ENCODE peak calls at places on chromosomes 5 and 9, in eight cellular contexts. O is foreskin fibroblast, Z is mucosa of descending colon, Q is kidney epithelial cell, C is Panc1, L is uterus, S is BJ, Y is adrenal gland. V is an unnamed sample.

GRCh38 chr9:38228331-38229122 is 159.5 kb upstream of the SHB start:
- DNase-seq in O (no peak), Z (no peak), Q (no peak), C (no peak), L (no peak), S (no peak), Y (no peak), V (no peak)

GRCh38 chr5:151906246-151906645 is 18.4 kb downstream of the GLRA1 start:
- DNase-seq in O (no peak), Z (no peak), Q (no peak), C (no peak), L (no peak), S (no peak), Y (no peak), V (no peak)

GRCh38 chr9:110405858-110406443 is 68.3 kb upstream of the TXNDC8 start:
- DNase-seq in O (no peak), Z (no peak), Q (no peak), C (no peak), L (no peak), S (no peak), Y (no peak), V (no peak)

GRCh38 chr5:29296548-29296947 is 1896.9 kb upstream of the CDH6 start:
- DNase-seq in O (no peak), Z (peak), Q (no peak), C (no peak), L (no peak), S (no peak), Y (no peak), V (no peak)

GRCh38 chr5:1483856-1484255 is 38.6 kb upstream of the SLC6A3 start:
- DNase-seq in O (no peak), Z (no peak), Q (no peak), C (no peak), L (no peak), S (no peak), Y (no peak), V (no peak)

GRCh38 chr9:28956111-28956880 is 1383.0 kb upstream of the C9orf72 start:
- DNase-seq in O (no peak), Z (no peak), Q (no peak), C (no peak), L (no peak), S (no peak), Y (no peak), V (no peak)

GRCh38 chr5:17234384-17234783 is 17.0 kb downstream of the BASP1 start:
- DNase-seq in O (no peak), Z (no peak), Q (no peak), C (no peak), L (no peak), S (no peak), Y (no peak), V (no peak)

GRCh38 chr5:36692791-36693763 is 86.7 kb downstream of the SLC1A3 start:
- DNase-seq in O (peak), Z (peak), Q (no peak), C (no peak), L (peak), S (no peak), Y (peak), V (peak)

GRCh38 chr5:157559301-157559700 is 16.3 kb downstream of the ADAM19 start:
- DNase-seq in O (peak), Z (no peak), Q (no peak), C (no peak), L (no peak), S (no peak), Y (no peak), V (no peak)

GRCh38 chr5:170082701-170083100 is 23.0 kb upstream of the FOXI1 start:
- DNase-seq in O (no peak), Z (no peak), Q (no peak), C (no peak), L (no peak), S (no peak), Y (no peak), V (no peak)

GRCh38 chr5:125525356-125525755 is 778.9 kb upstream of the ZNF608 start:
- DNase-seq in O (no peak), Z (no peak), Q (no peak), C (no peak), L (no peak), S (no peak), Y (no peak), V (no peak)

GRCh38 chr5:80151890-80152289 is 104.0 kb downstream of the SERINC5 start:
- DNase-seq in O (no peak), Z (no peak), Q (no peak), C (no peak), L (no peak), S (no peak), Y (peak), V (no peak)

GRCh38 chr5:154478752-154479159 is 729 bp upstream of the HAND1 start:
- DNase-seq in O (no peak), Z (no peak), Q (no peak), C (no peak), L (no peak), S (no peak), Y (no peak), V (no peak)

GRCh38 chr9:83199240-83199639 is 136.3 kb upstream of the RASEF start:
- DNase-seq in O (peak), Z (no peak), Q (no peak), C (no peak), L (no peak), S (no peak), Y (peak), V (no peak)

GRCh38 chr9:134391319-134392231 is 65.3 kb downstream of the RXRA start:
- DNase-seq in O (no peak), Z (no peak), Q (no peak), C (no peak), L (no peak), S (no peak), Y (no peak), V (no peak)

GRCh38 chr9:113187935-113188595 is 33.0 kb downstream of the FKBP15 start:
- DNase-seq in O (peak), Z (peak), Q (peak), C (peak), L (peak), S (peak), Y (peak), V (no peak)

GRCh38 chr9:20593131-20593530 is 29.2 kb downstream of the MLLT3 start:
- DNase-seq in O (no peak), Z (no peak), Q (no peak), C (no peak), L (no peak), S (no peak), Y (no peak), V (no peak)

GRCh38 chr9:71685394-71685793 is 82.9 kb downstream of the CEMIP2 start:
- DNase-seq in O (no peak), Z (no peak), Q (no peak), C (no peak), L (no peak), S (no peak), Y (no peak), V (no peak)

GRCh38 chr5:65037845-65038815 is 269.4 kb downstream of the CWC27 start:
- DNase-seq in O (no peak), Z (no peak), Q (no peak), C (no peak), L (no peak), S (no peak), Y (no peak), V (no peak)

GRCh38 chr5:126435714-126436113 is 12.5 kb downstream of the GRAMD2B start:
- DNase-seq in O (no peak), Z (no peak), Q (no peak), C (no peak), L (no peak), S (no peak), Y (no peak), V (no peak)

GRCh38 chr5:172002310-172002709 is 4.1 kb downstream of the FBXW11 start:
- DNase-seq in O (no peak), Z (no peak), Q (no peak), C (no peak), L (no peak), S (no peak), Y (no peak), V (no peak)

GRCh38 chr9:22357016-22357415 is 89.6 kb upstream of the DMRTA1 start:
- DNase-seq in O (no peak), Z (no peak), Q (no peak), C (no peak), L (no peak), S (no peak), Y (no peak), V (no peak)

GRCh38 chr5:115573133-115573532 is 28.6 kb upstream of the FEM1C start:
- DNase-seq in O (peak), Z (no peak), Q (no peak), C (no peak), L (no peak), S (no peak), Y (no peak), V (no peak)

GRCh38 chr9:111919875-111920274 is 23.3 kb downstream of the UGCG start:
- DNase-seq in O (no peak), Z (no peak), Q (no peak), C (no peak), L (no peak), S (no peak), Y (no peak), V (no peak)

GRCh38 chr9:127779136-127779981 is 893 bp upstream of the SH2D3C start:
- DNase-seq in O (no peak), Z (peak), Q (no peak), C (no peak), L (no peak), S (no peak), Y (no peak), V (no peak)

GRCh38 chr5:104353371-104353770 is 790.8 kb upstream of the NUDT12 start:
- DNase-seq in O (no peak), Z (no peak), Q (no peak), C (no peak), L (no peak), S (no peak), Y (no peak), V (no peak)

GRCh38 chr9:73219985-73220626 is 68.4 kb downstream of the ANXA1 start:
- DNase-seq in O (peak), Z (no peak), Q (peak), C (no peak), L (no peak), S (no peak), Y (no peak), V (no peak)

GRCh38 chr5:136053336-136054121 is 24.7 kb downstream of the TGFBI start:
- DNase-seq in O (peak), Z (no peak), Q (peak), C (peak), L (no peak), S (peak), Y (no peak), V (no peak)

GRCh38 chr5:52684056-52684455 is 103.7 kb upstream of the ITGA1 start:
- DNase-seq in O (no peak), Z (no peak), Q (no peak), C (no peak), L (no peak), S (no peak), Y (no peak), V (no peak)

GRCh38 chr9:125784286-125785049 is 37.3 kb downstream of the PBX3 start:
- DNase-seq in O (peak), Z (no peak), Q (no peak), C (no peak), L (no peak), S (peak), Y (no peak), V (no peak)

GRCh38 chr5:31664566-31664965 is 25.6 kb downstream of the PDZD2 start:
- DNase-seq in O (no peak), Z (no peak), Q (no peak), C (no peak), L (no peak), S (no peak), Y (no peak), V (no peak)

GRCh38 chr9:91515074-91515687 is 91.5 kb upstream of the NFIL3 start:
- DNase-seq in O (peak), Z (no peak), Q (peak), C (peak), L (peak), S (peak), Y (peak), V (peak)

GRCh38 chr9:16060457-16061129 is 507.8 kb downstream of the CCDC171 start:
- DNase-seq in O (no peak), Z (no peak), Q (no peak), C (no peak), L (no peak), S (no peak), Y (no peak), V (no peak)

GRCh38 chr9:16062542-16063240 is 509.8 kb downstream of the CCDC171 start:
- DNase-seq in O (peak), Z (no peak), Q (peak), C (peak), L (no peak), S (peak), Y (no peak), V (no peak)

GRCh38 chr9:16053131-16053530 is 500.3 kb downstream of the CCDC171 start:
- DNase-seq in O (no peak), Z (no peak), Q (no peak), C (no peak), L (no peak), S (no peak), Y (no peak), V (no peak)

GRCh38 chr9:16057541-16057940 is 504.7 kb downstream of the CCDC171 start:
- DNase-seq in O (no peak), Z (no peak), Q (no peak), C (no peak), L (no peak), S (no peak), Y (no peak), V (no peak)

DNA sequence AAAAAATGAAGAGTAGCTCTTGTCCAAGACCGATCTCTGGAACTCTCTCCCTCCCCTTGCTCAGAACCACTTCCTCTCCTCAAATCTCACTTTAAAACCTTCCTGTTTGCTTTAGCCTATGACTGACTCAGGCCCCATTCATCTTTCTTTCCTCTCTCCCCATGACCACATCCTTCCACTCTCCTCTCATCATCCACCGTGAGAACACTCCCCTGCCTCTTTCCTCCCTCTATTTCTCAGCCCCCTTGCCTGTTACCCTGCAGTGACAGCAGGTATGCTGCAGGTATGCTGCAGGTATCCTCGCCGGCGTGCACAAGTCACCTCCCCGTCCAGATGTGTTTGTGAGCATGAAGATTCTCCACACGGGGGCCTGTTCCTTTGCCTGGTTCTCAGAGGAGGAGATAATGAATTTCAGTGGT is 505.3 kb downstream of the CCDC171 start:
- DNase-seq in O (peak), Z (no peak), Q (peak), C (no peak), L (no peak), S (no peak), Y (no peak), V (no peak)
- TF ChIP-seq CTCF in O (no peak), Z (no peak), Q (no peak), C (no peak), L (no peak), S (no peak), Y (no peak), V (no peak)

DNA sequence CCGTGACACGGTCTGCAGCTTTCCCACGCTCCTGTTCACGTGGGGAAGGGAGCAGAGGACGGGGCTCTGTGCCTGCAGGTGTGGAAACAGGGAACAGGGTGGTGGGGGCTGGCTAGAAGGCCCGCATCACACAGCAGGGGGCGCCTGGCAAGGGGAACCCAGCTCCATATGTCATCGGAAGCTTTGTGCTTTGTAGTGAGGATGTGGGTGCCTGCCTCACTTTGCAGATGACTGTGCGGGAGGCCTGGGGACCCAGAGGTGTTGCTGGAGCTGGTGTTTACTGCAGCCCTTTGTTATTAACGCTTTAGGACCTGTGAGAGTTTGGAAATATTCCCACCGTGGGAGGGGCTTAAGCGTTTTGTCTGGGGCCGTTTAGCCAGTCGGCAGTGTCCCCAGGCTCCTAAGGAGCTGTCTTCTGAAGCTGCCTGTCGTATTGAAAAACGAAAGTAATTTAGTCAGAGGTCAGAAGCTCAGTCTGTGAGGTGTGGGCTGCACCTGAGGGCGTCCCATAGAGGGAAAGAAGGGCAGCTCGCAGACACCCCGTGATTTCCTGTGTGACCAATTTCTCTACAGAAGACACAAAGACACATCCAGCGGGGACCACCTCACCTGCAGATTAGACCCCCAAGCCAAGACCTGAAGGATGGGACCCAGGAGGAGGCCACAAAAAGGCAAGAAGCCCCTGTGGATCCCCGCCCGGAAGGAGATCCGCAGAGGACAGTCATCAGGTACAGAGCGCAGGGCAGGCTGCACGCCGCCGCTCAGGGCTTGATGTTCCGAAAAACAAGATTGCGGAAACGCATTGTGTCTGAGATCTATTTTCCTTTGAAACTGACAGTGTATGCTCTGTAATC is 9.1 kb downstream of the MAN1B1 start:
- DNase-seq in O (no peak), Z (peak), Q (no peak), C (no peak), L (no peak), S (no peak), Y (no peak), V (no peak)
- TF ChIP-seq CTCF in O (no peak), Z (no peak), Q (peak), C (no peak), L (no peak), S (peak), Y (no peak), V (no peak)

GRCh38 chr5:5104550-5104949 is 35.6 kb upstream of the ADAMTS16 start:
- DNase-seq in O (no peak), Z (no peak), Q (no peak), C (no peak), L (no peak), S (no peak), Y (no peak), V (no peak)
- TF ChIP-seq CTCF in O (no peak), Z (no peak), Q (no peak), C (no peak), L (no peak), S (no peak), Y (no peak), V (no peak)

GRCh38 chr5:34687269-34688011 is 31.3 kb downstream of the RAI14 start:
- DNase-seq in O (no peak), Z (no peak), Q (no peak), C (no peak), L (peak), S (no peak), Y (no peak), V (no peak)

GRCh38 chr5:34684980-34685352 is 28.8 kb downstream of the RAI14 start:
- DNase-seq in O (no peak), Z (no peak), Q (no peak), C (no peak), L (no peak), S (no peak), Y (no peak), V (no peak)

GRCh38 chr5:34688015-34688800 is 32.1 kb downstream of the RAI14 start:
- DNase-seq in O (no peak), Z (no peak), Q (no peak), C (no peak), L (no peak), S (no peak), Y (no peak), V (no peak)

GRCh38 chr5:34685485-34686197 is 29.5 kb downstream of the RAI14 start:
- DNase-seq in O (peak), Z (no peak), Q (no peak), C (no peak), L (no peak), S (no peak), Y (no peak), V (no peak)

DNA sequence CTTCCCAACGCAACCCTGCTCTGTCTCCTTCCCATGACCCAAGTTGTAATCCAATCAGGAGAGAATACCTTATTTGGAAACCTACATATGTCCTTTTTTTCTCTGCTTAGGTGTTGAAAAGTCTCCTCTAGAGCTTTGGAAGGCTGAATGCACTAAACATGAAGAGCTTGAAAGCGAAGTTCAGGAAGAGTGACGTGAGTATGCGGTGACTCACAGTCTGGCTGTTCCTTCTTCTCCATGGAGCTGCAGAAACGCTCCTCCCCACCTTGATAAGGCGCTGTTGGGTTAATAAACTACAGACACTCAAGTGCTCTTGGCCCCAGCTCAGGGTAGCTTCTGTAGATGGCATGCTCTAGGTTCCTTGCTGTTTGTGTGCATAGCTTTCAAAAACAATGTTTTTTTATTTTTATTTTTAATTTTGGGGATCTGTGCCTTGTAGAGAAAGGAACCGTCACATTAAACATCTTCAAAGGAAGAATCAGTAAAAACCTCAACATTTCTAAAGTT is 30.7 kb downstream of the RAI14 start:
- DNase-seq in O (peak), Z (peak), Q (peak), C (peak), L (peak), S (no peak), Y (peak), V (peak)
- TF ChIP-seq CTCF in O (no peak), Z (no peak), Q (no peak), C (no peak), L (peak), S (no peak), Y (no peak), V (no peak)

GRCh38 chr5:5688925-5689310 is 266.4 kb downstream of the ICE1 start:
- DNase-seq in O (no peak), Z (no peak), Q (no peak), C (no peak), L (no peak), S (no peak), Y (no peak), V (no peak)
- TF ChIP-seq CTCF in O (no peak), Z (no peak), Q (no peak), C (no peak), L (no peak), S (no peak), Y (no peak), V (no peak)

DNA sequence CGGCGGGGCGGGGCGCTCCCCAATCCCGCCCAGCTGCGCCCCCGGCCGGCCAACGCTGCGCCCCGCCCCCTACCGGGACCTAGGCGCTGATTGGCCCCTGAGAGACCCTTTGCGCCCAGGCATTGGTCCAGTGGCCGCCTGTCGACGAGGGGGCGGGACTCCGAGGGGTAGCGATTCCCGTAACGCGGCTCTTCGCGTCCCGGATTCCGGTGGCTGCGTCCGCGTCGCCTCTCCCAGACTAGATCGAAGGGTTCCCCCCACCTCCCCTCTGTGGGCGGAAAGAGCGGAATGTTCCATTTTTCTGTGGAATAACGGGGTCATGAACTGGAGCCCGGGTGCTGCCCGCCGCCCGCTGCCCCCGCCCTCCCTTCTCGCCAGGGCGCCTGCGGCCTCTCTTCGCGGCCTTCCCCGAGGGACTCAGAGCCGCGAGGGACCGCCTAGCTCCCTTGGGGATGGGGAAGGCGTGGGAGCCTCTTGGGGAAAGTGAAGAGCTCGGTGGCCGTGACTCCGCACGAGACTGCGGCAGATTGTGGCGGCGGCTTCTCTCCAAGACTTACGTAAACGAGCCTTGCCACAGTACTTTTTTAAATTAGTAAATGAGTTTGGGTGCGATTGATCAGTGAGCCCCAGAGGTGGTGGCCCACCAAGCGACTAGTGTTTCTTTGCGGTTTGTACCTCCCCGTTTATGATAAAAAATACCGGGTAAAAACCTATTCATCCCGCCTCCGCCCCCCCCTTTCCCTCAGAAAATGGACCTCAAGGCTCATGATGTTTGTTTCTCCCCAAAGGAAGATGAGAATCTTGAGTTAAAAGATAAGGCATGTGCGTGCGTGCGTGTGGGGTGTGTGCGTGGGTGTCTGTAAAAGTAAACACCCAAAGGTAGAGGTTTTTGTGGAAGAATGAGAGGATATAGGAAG is 493 bp upstream of the IL6ST start:
- DNase-seq in O (peak), Z (peak), Q (peak), C (peak), L (peak), S (peak), Y (peak), V (peak)
- TF ChIP-seq CTCF in O (no peak), Z (no peak), Q (no peak), C (peak), L (no peak), S (no peak), Y (peak), V (no peak)

V was measured in omental fat pad.